ENCODE peak calls at places on chromosomes 4 and X, in six cellular contexts. H is right lobe of liver, L is lung, E is left ventricle myocardium inferior, Q is endodermal cell, S is IMR-90. T is an unnamed sample. For H3K9me3, the result is how much of the 10 kb centered on the place peaks cover.

GRCh38 chr4:128796934-128797333 is 12.6 kb upstream of the JADE1 start:
- DNase-seq in Q (no peak), S (no peak), L (no peak), H (peak), E (no peak), T (no peak)

GRCh38 chr4:77538574-77539157 is 67.0 kb upstream of the CXCL13 start:
- DNase-seq in E (no peak), Q (no peak), L (peak), H (peak), S (no peak), T (no peak)

GRCh38 chr4:14289708-14290107 is 662.2 kb upstream of the BOD1L1 start:
- DNase-seq in S (no peak), E (no peak), H (no peak), L (no peak), Q (no peak), T (no peak)

GRCh38 chrX:32525234-32525633 is 686.1 kb downstream of the DMD start:
- DNase-seq in E (no peak), Q (no peak), H (no peak), L (no peak), S (no peak), T (no peak)

GRCh38 chr4:835148-836002 is 9.4 kb upstream of the CPLX1 start:
- DNase-seq in S (no peak), L (no peak), E (peak), Q (no peak), H (peak), T (no peak)

GRCh38 chr4:48546336-48546735 is 56.3 kb downstream of the ZAR1 start:
- DNase-seq in E (no peak), L (no peak), Q (peak), H (no peak), S (peak), T (no peak)

GRCh38 chrX:68841251-68842049 is 12.6 kb downstream of the EFNB1 start:
- DNase-seq in Q (no peak), E (peak), L (no peak), S (no peak), H (peak), T (no peak)

GRCh38 chr4:37735578-37735977 is 49.4 kb upstream of the RELL1 start:
- DNase-seq in Q (no peak), H (no peak), L (no peak), S (no peak), E (no peak), T (no peak)

GRCh38 chr4:150976478-150977118 is 38.5 kb downstream of the LRBA start:
- DNase-seq in S (no peak), Q (peak), H (no peak), L (no peak), E (no peak), T (peak)

GRCh38 chr4:152500798-152501434 is 35.0 kb downstream of the FBXW7 start:
- DNase-seq in L (peak), S (peak), H (no peak), Q (peak), E (no peak), T (peak)

GRCh38 chr4:87024181-87024580 is 89.4 kb downstream of the AFF1 start:
- DNase-seq in L (no peak), E (no peak), S (peak), H (no peak), Q (no peak), T (no peak)

GRCh38 chr4:87026795-87027495 is 92.1 kb downstream of the AFF1 start:
- DNase-seq in L (no peak), Q (no peak), S (no peak), H (no peak), E (no peak), T (no peak)

GRCh38 chr4:87029356-87029755 is 94.5 kb downstream of the AFF1 start:
- DNase-seq in Q (no peak), H (no peak), L (no peak), E (no peak), S (no peak), T (no peak)

GRCh38 chr4:87025614-87026041 is 90.8 kb downstream of the AFF1 start:
- DNase-seq in H (no peak), E (no peak), S (no peak), L (no peak), Q (peak), T (no peak)

DNA sequence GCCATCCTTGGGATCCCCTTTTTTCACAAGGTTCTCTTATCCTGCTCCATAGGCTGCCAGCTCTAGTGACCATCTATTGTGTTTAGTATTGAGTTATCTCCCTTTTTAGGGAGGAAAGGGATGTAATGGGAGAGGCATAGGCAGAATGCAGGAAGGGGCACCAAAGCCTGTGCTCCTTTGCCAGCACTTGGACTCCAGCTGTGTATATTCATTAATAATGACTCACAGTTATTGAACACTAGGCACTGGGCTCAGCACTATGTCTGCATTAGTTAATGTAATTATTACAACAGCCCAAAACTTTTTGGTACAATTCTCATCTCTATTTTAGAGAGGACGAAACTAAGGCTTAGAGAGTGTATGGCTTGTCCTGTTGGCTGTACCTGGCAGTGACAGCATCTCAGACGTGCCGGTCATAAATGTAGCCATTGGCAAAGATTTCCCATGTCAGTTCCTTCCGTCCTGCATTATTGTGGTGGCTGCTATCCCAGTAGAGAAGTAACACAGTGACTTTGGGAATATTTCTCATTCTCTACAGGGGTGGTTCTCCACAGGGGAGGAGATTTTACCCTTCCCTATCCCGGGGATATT is 90.3 kb downstream of the AFF1 start:
- DNase-seq in H (no peak), S (no peak), L (no peak), E (no peak), Q (no peak), T (no peak)
- H3K9me3 ChIP-seq in H (under half), S (under half), L (under half), E (under half), Q (under half), T (under half)

GRCh38 chr4:117421706-117422105 is 336.3 kb upstream of the TRAM1L1 start:
- DNase-seq in Q (no peak), S (no peak), H (no peak), E (no peak), L (no peak), T (no peak)

GRCh38 chr4:117417856-117418255 is 332.5 kb upstream of the TRAM1L1 start:
- DNase-seq in H (no peak), E (no peak), L (no peak), Q (no peak), S (peak), T (no peak)

GRCh38 chr4:117420966-117421365 is 335.6 kb upstream of the TRAM1L1 start:
- DNase-seq in L (no peak), H (no peak), E (no peak), Q (no peak), S (no peak), T (no peak)

GRCh38 chr4:117422272-117422671 is 336.9 kb upstream of the TRAM1L1 start:
- DNase-seq in L (no peak), S (no peak), Q (no peak), E (no peak), H (no peak), T (no peak)
- H3K9me3 ChIP-seq in L (under half), S (under half), Q (under half), E (under half), H (under half), T (under half)

GRCh38 chr4:7573692-7574091 is 139.0 kb upstream of the PSAPL1 start:
- DNase-seq in L (no peak), E (no peak), H (no peak), Q (no peak), S (no peak), T (no peak)
- H3K9me3 ChIP-seq in L (under half), E (under half), H (under half), Q (under half), S (under half), T (under half)

DNA sequence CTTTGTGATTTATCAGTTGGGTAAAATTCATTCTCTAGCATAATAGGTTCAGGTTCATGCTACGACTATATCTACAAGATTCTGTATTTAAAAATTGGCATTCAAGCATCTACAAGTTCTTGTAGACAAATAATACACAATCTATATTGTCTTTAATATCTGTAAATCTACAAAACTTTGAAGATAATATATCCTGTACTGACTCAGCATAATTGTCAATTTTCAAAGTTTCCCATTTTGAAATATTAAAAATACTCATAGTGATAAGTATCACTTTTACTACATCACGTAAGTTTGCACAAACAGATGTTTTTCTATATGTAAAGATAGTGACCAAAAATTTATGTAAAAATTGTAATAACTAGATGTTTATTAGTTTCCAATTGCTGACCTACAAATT is 360.6 kb downstream of the FSTL5 start:
- DNase-seq in S (no peak), L (no peak), E (no peak), H (no peak), Q (no peak), T (no peak)
- H3K9me3 ChIP-seq in S (under half), L (under half), E (under half), H (under half), Q (under half), T (under half)

GRCh38 chr4:41122309-41122708 is 92.0 kb downstream of the APBB2 start:
- DNase-seq in E (no peak), H (no peak), Q (no peak), S (no peak), L (no peak), T (no peak)

GRCh38 chr4:41122775-41123174 is 91.6 kb downstream of the APBB2 start:
- DNase-seq in E (no peak), Q (peak), H (no peak), L (no peak), S (no peak), T (peak)

GRCh38 chr4:41121906-41122305 is 92.4 kb downstream of the APBB2 start:
- DNase-seq in L (no peak), E (no peak), Q (no peak), S (no peak), H (no peak), T (no peak)

GRCh38 chr4:41120297-41121217 is 93.8 kb downstream of the APBB2 start:
- DNase-seq in E (peak), Q (no peak), H (peak), L (peak), S (peak), T (no peak)

GRCh38 chr4:41119867-41120295 is 94.5 kb downstream of the APBB2 start:
- DNase-seq in Q (no peak), L (no peak), E (peak), H (no peak), S (no peak), T (no peak)
- H3K9me3 ChIP-seq in Q (under half), L (under half), E (under half), H (under half), S (under half), T (under half)

GRCh38 chr4:32987111-32987510 is 2266.9 kb downstream of the PCDH7 start:
- DNase-seq in H (no peak), Q (no peak), L (no peak), E (no peak), S (no peak), T (no peak)

GRCh38 chr4:32986236-32986635 is 2266.1 kb downstream of the PCDH7 start:
- DNase-seq in Q (no peak), H (no peak), S (no peak), L (no peak), E (no peak), T (no peak)

GRCh38 chr4:32985256-32985655 is 2265.1 kb downstream of the PCDH7 start:
- DNase-seq in E (no peak), Q (no peak), L (no peak), S (no peak), H (no peak), T (no peak)
- H3K9me3 ChIP-seq in E (under half), Q (under half), L (under half), S (under half), H (under half), T (under half)